ENCODE peak calls at places on chromosomes 13 and 19, in seven cellular contexts. Z, C, V, Y, D, J and S are unnamed samples.

GRCh38 chr13:100734194-100734720 is 59.7 kb upstream of the TMTC4 start:
- DNase-seq in Z (no peak), C (no peak), V (no peak), Y (no peak), D (no peak), J (no peak), S (no peak)

GRCh38 chr19:18264428-18264827 is 9.8 kb downstream of the IQCN start:
- DNase-seq in Z (no peak), C (no peak), V (no peak), Y (no peak), D (no peak), J (no peak), S (no peak)

GRCh38 chr19:33238750-33239149 is 13.1 kb upstream of the SLC7A10 start:
- DNase-seq in Z (no peak), C (no peak), V (no peak), Y (no peak), D (no peak), J (no peak), S (no peak)

GRCh38 chr19:18507021-18507726 is 14.7 kb downstream of the ELL start:
- DNase-seq in Z (no peak), C (no peak), V (no peak), Y (no peak), D (no peak), J (peak; percentile 33), S (no peak)

GRCh38 chr13:27079421-27079958 is 92.1 kb downstream of the USP12 start:
- DNase-seq in Z (no peak), C (no peak), V (peak; percentile 51), Y (no peak), D (no peak), J (no peak), S (no peak)

GRCh38 chr19:23512151-23512925 is 117.1 kb upstream of the ZNF91 start:
- DNase-seq in Z (no peak), C (no peak), V (no peak), Y (no peak), D (no peak), J (no peak), S (peak; percentile 87)

GRCh38 chr13:50320297-50320862 is 305.1 kb downstream of the KCNRG start:
- DNase-seq in Z (no peak), C (no peak), V (peak; percentile 48), Y (no peak), D (no peak), J (no peak), S (no peak)

GRCh38 chr13:103883698-103884097 is 817.5 kb upstream of the SLC10A2 start:
- DNase-seq in Z (no peak), C (no peak), V (peak; percentile 8), Y (no peak), D (no peak), J (no peak), S (no peak)

GRCh38 chr13:25943666-25944065 is 108.2 kb downstream of the SHISA2 start:
- DNase-seq in Z (no peak), C (no peak), V (peak; percentile 39), Y (no peak), D (no peak), J (no peak), S (no peak)

GRCh38 chr19:1007399-1007745 is 7.2 kb downstream of the GRIN3B start:
- DNase-seq in Z (no peak), C (no peak), V (no peak), Y (no peak), D (no peak), J (no peak), S (no peak)

GRCh38 chr19:29266603-29267002 is 53.7 kb upstream of the UQCRFS1 start:
- DNase-seq in Z (no peak), C (no peak), V (no peak), Y (no peak), D (no peak), J (no peak), S (no peak)

GRCh38 chr13:23678768-23679167 is 108.6 kb downstream of the TNFRSF19 start:
- DNase-seq in Z (no peak), C (no peak), V (no peak), Y (no peak), D (no peak), J (no peak), S (no peak)

GRCh38 chr13:23450340-23451046 is 17.0 kb upstream of the SACS start:
- DNase-seq in Z (no peak), C (peak; percentile 55), V (no peak), Y (no peak), D (no peak), J (no peak), S (no peak)

GRCh38 chr13:98142427-98143156 is at the start of gene FARP1:
- DNase-seq in Z (peak; percentile 83), C (peak; percentile 90), V (peak; percentile 56), Y (no peak), D (peak; percentile 91), J (peak; percentile 60), S (peak; percentile 76)

GRCh38 chr19:15123031-15123890 is 16.1 kb downstream of the SYDE1 start:
- DNase-seq in Z (no peak), C (no peak), V (no peak), Y (no peak), D (no peak), J (no peak), S (no peak)

GRCh38 chr13:106522112-106522511 is 13.3 kb downstream of the EFNB2 start:
- DNase-seq in Z (no peak), C (no peak), V (no peak), Y (no peak), D (no peak), J (no peak), S (no peak)

GRCh38 chr19:55461974-55462628 is 659 bp upstream of the ISOC2 start:
- DNase-seq in Z (no peak), C (no peak), V (peak; percentile 53), Y (no peak), D (no peak), J (no peak), S (no peak)

GRCh38 chr19:495440-496332 is 600 bp upstream of the MADCAM1 start:
- DNase-seq in Z (peak; percentile 51), C (peak; percentile 79), V (peak; percentile 44), Y (no peak), D (peak; percentile 77), J (peak; percentile 58), S (no peak)

GRCh38 chr19:15107056-15108010 is at the start of gene SYDE1:
- DNase-seq in Z (no peak), C (peak; percentile 27), V (peak; percentile 68), Y (no peak), D (no peak), J (no peak), S (no peak)

GRCh38 chr13:109938255-109938936 is 152.0 kb upstream of the IRS2 start:
- DNase-seq in Z (no peak), C (no peak), V (peak; percentile 85), Y (no peak), D (no peak), J (no peak), S (no peak)

GRCh38 chr19:16895467-16896097 is 6.8 kb downstream of the F2RL3 start:
- DNase-seq in Z (no peak), C (peak; percentile 67), V (peak; percentile 31), Y (no peak), D (no peak), J (no peak), S (peak; percentile 72)

GRCh38 chr13:36051082-36051481 is 80.1 kb downstream of the DCLK1 start:
- DNase-seq in Z (no peak), C (no peak), V (no peak), Y (no peak), D (no peak), J (no peak), S (no peak)

GRCh38 chr19:10769533-10770491 is 51.9 kb downstream of the DNM2 start:
- DNase-seq in Z (no peak), C (no peak), V (peak; percentile 31), Y (no peak), D (no peak), J (peak; percentile 61), S (peak; percentile 89)

GRCh38 chr13:105972306-105972721 is 563.1 kb downstream of the EFNB2 start:
- DNase-seq in Z (no peak), C (no peak), V (no peak), Y (no peak), D (no peak), J (no peak), S (no peak)

GRCh38 chr19:51086153-51086850 is 3.6 kb upstream of the KLK14 start:
- DNase-seq in Z (no peak), C (no peak), V (no peak), Y (no peak), D (no peak), J (no peak), S (no peak)

GRCh38 chr13:44932850-44933251 is 56.4 kb downstream of the NUFIP1 start:
- DNase-seq in Z (no peak), C (no peak), V (peak; percentile 92), Y (no peak), D (no peak), J (no peak), S (no peak)

GRCh38 chr19:45103200-45103624 is 10.2 kb downstream of the PPP1R37 start:
- DNase-seq in Z (peak; percentile 65), C (no peak), V (peak; percentile 23), Y (no peak), D (no peak), J (peak; percentile 80), S (peak; percentile 53)

GRCh38 chr13:24153979-24154378 is 6.5 kb upstream of the SPATA13 start:
- DNase-seq in Z (no peak), C (no peak), V (no peak), Y (no peak), D (no peak), J (no peak), S (no peak)

GRCh38 chr13:97588993-97589392 is 155.0 kb downstream of the RAP2A start:
- DNase-seq in Z (no peak), C (no peak), V (no peak), Y (no peak), D (no peak), J (no peak), S (no peak)

GRCh38 chr13:48527955-48528354 is 4.9 kb downstream of the RCBTB2 start:
- DNase-seq in Z (no peak), C (no peak), V (no peak), Y (no peak), D (no peak), J (no peak), S (no peak)
- TF ChIP-seq CTCF in Z (no peak), C (no peak), V (no peak), Y (no peak), D (no peak), J (no peak), S (no peak)

DNA sequence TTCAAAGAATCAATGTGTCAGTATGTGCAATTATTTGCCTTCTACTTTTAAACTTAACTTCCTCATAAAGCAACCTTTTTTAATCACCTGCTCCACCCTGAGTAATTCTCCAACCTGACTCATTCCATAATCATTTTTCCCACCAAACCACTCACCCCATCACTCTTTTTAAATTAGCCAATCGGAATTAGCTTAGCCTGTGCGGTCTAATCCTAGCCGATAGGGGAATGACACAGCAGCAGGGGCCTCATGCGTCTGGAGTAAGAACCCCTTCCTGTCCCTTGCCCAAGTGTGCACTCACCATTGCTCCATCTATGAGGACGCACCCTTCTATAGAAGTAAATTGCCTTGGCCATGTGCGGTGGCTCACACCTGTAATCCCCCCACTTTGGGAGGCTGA is 27.4 kb upstream of the ZNF83 start:
- DNase-seq in Z (no peak), C (no peak), V (no peak), Y (peak; percentile 17), D (no peak), J (no peak), S (no peak)
- TF ChIP-seq CTCF in Z (no peak), C (no peak), V (no peak), Y (no peak), D (no peak), J (no peak), S (no peak)

GRCh38 chr19:7197760-7198696 is 96.2 kb downstream of the INSR start:
- DNase-seq in Z (peak; percentile 95), C (peak; percentile 94), V (peak; percentile 96), Y (peak; percentile 51), D (peak; percentile 93), J (peak; percentile 91), S (peak; percentile 92)
- TF ChIP-seq CTCF in Z (peak; percentile 39), C (peak; percentile 36), V (peak; percentile 1), Y (no peak), D (peak; percentile 62), J (no peak), S (peak; percentile 15)

GRCh38 chr19:38656171-38656981 is 8.9 kb downstream of the ACTN4 start:
- DNase-seq in Z (no peak), C (no peak), V (peak; percentile 93), Y (no peak), D (no peak), J (no peak), S (no peak)
- TF ChIP-seq CTCF in Z (no peak), C (no peak), V (peak; percentile 20), Y (no peak), D (no peak), J (no peak), S (no peak)